ENCODE peak calls at places on chromosomes 4 and X, in ten cellular contexts. K, Q, R, X, H, D, Z, G, T and W are unnamed samples.

GRCh38 chrX:28997716-28998115 is 410.5 kb downstream of the IL1RAPL1 start:
- DNase-seq in R (no peak), H (no peak), Z (no peak), T (peak; percentile 14), Q (no peak), X (no peak), D (no peak), K (no peak), G (no peak), W (no peak)

GRCh38 chr4:8081621-8082516 is 76.7 kb downstream of the ABLIM2 start:
- DNase-seq in Q (no peak), G (no peak), H (no peak), X (no peak), K (no peak), T (no peak), D (no peak), Z (no peak), R (no peak), W (no peak)

GRCh38 chr4:25351777-25352421 is 25.2 kb upstream of the ANAPC4 start:
- DNase-seq in R (no peak), Q (no peak), H (peak; percentile 80), T (peak; percentile 67), G (no peak), K (no peak), X (no peak), D (no peak), Z (no peak), W (no peak)

GRCh38 chrX:150547511-150548115 is 20.8 kb upstream of the MTM1 start:
- DNase-seq in Z (no peak), H (peak; percentile 37), X (no peak), K (peak; percentile 64), T (peak; percentile 34), Q (peak; percentile 57), R (no peak), G (no peak), D (peak; percentile 24), W (peak; percentile 44)

GRCh38 chr4:15653864-15654391 is 1.2 kb downstream of the FBXL5 start:
- DNase-seq in D (no peak), X (no peak), T (peak; percentile 77), H (peak; percentile 66), R (no peak), Z (no peak), Q (peak; percentile 35), K (peak; percentile 35), G (no peak), W (no peak)

GRCh38 chr4:6221851-6222760 is 21.8 kb upstream of the JAKMIP1 start:
- DNase-seq in Z (no peak), H (no peak), K (peak; percentile 72), R (peak; percentile 80), X (peak; percentile 94), D (no peak), Q (peak; percentile 83), T (peak; percentile 11), G (no peak), W (peak; percentile 30)

GRCh38 chr4:179595671-179596410 is 2153.6 kb upstream of the AGA start:
- DNase-seq in H (no peak), R (no peak), K (no peak), D (no peak), T (peak; percentile 12), G (no peak), Q (no peak), Z (no peak), X (no peak), W (no peak)

GRCh38 chrX:78029663-78030062 is 60.2 kb upstream of the PGAM4 start:
- DNase-seq in T (peak; percentile 41), X (peak; percentile 59), Z (no peak), R (no peak), Q (no peak), H (peak; percentile 26), D (no peak), K (peak; percentile 46), G (no peak), W (no peak)

GRCh38 chr4:1061372-1061700 is 49.9 kb downstream of the FGFRL1 start:
- DNase-seq in R (no peak), Q (no peak), X (no peak), Z (no peak), D (no peak), G (no peak), K (no peak), H (no peak), T (no peak), W (no peak)

GRCh38 chr4:7460591-7460990 is 25.9 kb upstream of the PSAPL1 start:
- DNase-seq in K (peak; percentile 30), R (no peak), X (no peak), D (no peak), H (no peak), Q (no peak), G (no peak), Z (no peak), T (no peak), W (no peak)

GRCh38 chrX:50168305-50168704 is 32.5 kb downstream of the AKAP4 start:
- DNase-seq in D (no peak), K (no peak), X (no peak), R (no peak), Z (no peak), Q (no peak), H (peak; percentile 47), T (peak; percentile 31), G (no peak), W (no peak)

GRCh38 chr4:48375651-48376291 is 34.4 kb downstream of the SLAIN2 start:
- DNase-seq in Z (no peak), R (no peak), G (no peak), D (peak; percentile 19), K (no peak), X (peak; percentile 5), T (peak; percentile 88), Q (no peak), H (peak; percentile 85), W (peak; percentile 72)

GRCh38 chrX:17706676-17707075 is 30.6 kb upstream of the SCML1 start:
- DNase-seq in K (no peak), G (no peak), H (peak; percentile 69), R (no peak), X (no peak), Z (no peak), T (peak; percentile 73), D (no peak), Q (no peak), W (no peak)

GRCh38 chr4:10163296-10163695 is 46.7 kb upstream of the WDR1 start:
- DNase-seq in Q (no peak), D (no peak), K (no peak), H (no peak), T (no peak), Z (no peak), R (no peak), X (no peak), G (no peak), W (no peak)

GRCh38 chrX:50167366-50167765 is 33.4 kb downstream of the AKAP4 start:
- DNase-seq in K (no peak), T (no peak), R (no peak), D (no peak), Q (no peak), G (no peak), X (no peak), H (no peak), Z (no peak), W (no peak)

GRCh38 chr4:122895336-122895995 is 26.9 kb downstream of the NUDT6 start:
- DNase-seq in X (no peak), G (no peak), H (no peak), Z (no peak), R (no peak), Q (no peak), D (no peak), T (peak; percentile 54), K (no peak), W (no peak)

GRCh38 chr4:182917182-182918043 is at the start of gene DCTD:
- DNase-seq in Q (peak; percentile 72), T (peak; percentile 57), D (peak; percentile 65), K (peak; percentile 66), Z (peak; percentile 49), H (peak; percentile 56), R (no peak), X (peak; percentile 56), G (peak; percentile 62), W (peak; percentile 55)

GRCh38 chr4:13445841-13446790 is 38.0 kb downstream of the RAB28 start:
- DNase-seq in Z (no peak), H (peak; percentile 20), K (no peak), R (no peak), G (no peak), T (no peak), X (no peak), D (no peak), Q (no peak), W (no peak)

GRCh38 chrX:135737361-135738071 is 24.1 kb downstream of the CT45A1 start:
- DNase-seq in X (no peak), H (no peak), D (no peak), K (no peak), R (no peak), G (no peak), Z (no peak), Q (no peak), T (peak; percentile 3), W (no peak)

GRCh38 chr4:152836936-152837335 is 57.2 kb downstream of the ARFIP1 start:
- DNase-seq in R (no peak), T (no peak), Q (no peak), Z (no peak), X (no peak), D (no peak), G (no peak), H (no peak), K (no peak), W (no peak)

GRCh38 chr4:119733431-119733830 is 104.8 kb upstream of the PDE5A start:
- DNase-seq in X (no peak), Q (no peak), K (no peak), G (no peak), Z (no peak), T (no peak), H (peak; percentile 36), R (no peak), D (no peak), W (no peak)

GRCh38 chr4:99054428-99054994 is 34.1 kb downstream of the ADH5 start:
- DNase-seq in H (no peak), G (no peak), D (no peak), R (no peak), X (no peak), Q (no peak), Z (no peak), T (no peak), K (no peak), W (no peak)

GRCh38 chr4:87235020-87235671 is 14.7 kb upstream of the KLHL8 start:
- DNase-seq in D (no peak), K (no peak), H (peak; percentile 33), Q (no peak), G (no peak), X (no peak), R (no peak), T (peak; percentile 64), Z (no peak), W (no peak)

GRCh38 chrX:17860811-17861495 is at the start of gene RAI2:
- DNase-seq in T (no peak), H (no peak), G (peak; percentile 32), K (peak; percentile 13), R (no peak), Z (no peak), X (peak; percentile 40), Q (peak; percentile 43), D (no peak), W (no peak)

GRCh38 chrX:15929231-15929630 is 74.6 kb upstream of the AP1S2 start:
- DNase-seq in D (no peak), H (no peak), Q (no peak), K (no peak), X (no peak), T (no peak), R (no peak), Z (no peak), G (no peak), W (no peak)

GRCh38 chr4:159506801-159507517 is 404.1 kb downstream of the RAPGEF2 start:
- DNase-seq in K (no peak), G (no peak), Q (no peak), H (no peak), R (no peak), T (no peak), X (no peak), Z (no peak), D (no peak), W (no peak)

GRCh38 chr4:121654738-121655137 is 42.0 kb downstream of the ANXA5 start:
- DNase-seq in Q (no peak), H (no peak), G (no peak), X (no peak), T (no peak), K (no peak), D (no peak), R (no peak), Z (no peak), W (no peak)

GRCh38 chrX:332916-333610 is 14.5 kb upstream of the GTPBP6 start:
- DNase-seq in D (no peak), R (no peak), G (no peak), H (no peak), K (no peak), Q (no peak), X (no peak), T (no peak), Z (no peak), W (no peak)